ENCODE peak calls at places on chromosomes 2 and 18, in seven cellular contexts. K, P, A, U, Y, R and H are unnamed samples.

GRCh38 chr18:74291771-74292540 is at the start of gene CYB5A:
- DNase-seq in U (peak; percentile 98), K (peak; percentile 99), R (peak; percentile 100), Y (peak; percentile 98), A (peak; percentile 99), P (peak; percentile 85), H (peak; percentile 99)

GRCh38 chr2:215423234-215423633 is 12.6 kb downstream of the FN1 start:
- DNase-seq in Y (no peak), P (no peak), K (no peak), A (no peak), U (no peak), R (no peak), H (no peak)

GRCh38 chr2:85604568-85605339 is 2.3 kb upstream of the TMEM150A start:
- DNase-seq in Y (no peak), A (no peak), K (no peak), R (no peak), P (no peak), U (no peak), H (no peak)

GRCh38 chr2:231057590-231057989 is 923 bp downstream of the PSMD1 start:
- DNase-seq in Y (no peak), P (no peak), K (no peak), R (no peak), U (no peak), A (no peak), H (no peak)

GRCh38 chr2:96447726-96448125 is 57.4 kb downstream of the NEURL3 start:
- DNase-seq in R (no peak), Y (no peak), U (no peak), K (no peak), P (no peak), A (no peak), H (no peak)

GRCh38 chr2:227625420-227625819 is 8.1 kb downstream of the SCYGR4 start:
- DNase-seq in U (no peak), K (no peak), P (no peak), A (no peak), Y (no peak), R (no peak), H (no peak)

GRCh38 chr2:209495855-209496585 is 72.2 kb downstream of the MAP2 start:
- DNase-seq in K (no peak), R (peak; percentile 8), A (no peak), P (no peak), Y (peak; percentile 44), U (peak; percentile 60), H (no peak)

GRCh38 chr2:174333502-174334277 is 1.1 kb upstream of the SP9 start:
- DNase-seq in U (no peak), R (no peak), P (no peak), K (no peak), Y (no peak), A (no peak), H (no peak)

GRCh38 chr2:239498981-239499633 is 98.3 kb upstream of the HDAC4 start:
- DNase-seq in A (peak; percentile 86), U (no peak), R (no peak), Y (no peak), K (no peak), P (no peak), H (peak; percentile 34)

GRCh38 chr2:2642906-2643890 is 312.1 kb upstream of the MYT1L start:
- DNase-seq in R (peak; percentile 64), U (no peak), P (no peak), A (peak; percentile 54), Y (no peak), K (no peak), H (no peak)

GRCh38 chr2:241885701-241886643 is 16.4 kb downstream of the RTP5 start:
- DNase-seq in A (no peak), U (no peak), R (no peak), K (no peak), Y (no peak), P (no peak), H (no peak)

GRCh38 chr2:102251042-102251848 is 60.1 kb upstream of the IL1RL1 start:
- DNase-seq in R (peak; percentile 45), K (no peak), U (peak; percentile 81), Y (peak; percentile 56), P (peak; percentile 25), A (no peak), H (peak; percentile 73)
- TF ChIP-seq POLR2AphosphoS5 in R (no peak), K (no peak), U (peak; percentile 10), Y (no peak), P (no peak), A (no peak), H (no peak)

DNA sequence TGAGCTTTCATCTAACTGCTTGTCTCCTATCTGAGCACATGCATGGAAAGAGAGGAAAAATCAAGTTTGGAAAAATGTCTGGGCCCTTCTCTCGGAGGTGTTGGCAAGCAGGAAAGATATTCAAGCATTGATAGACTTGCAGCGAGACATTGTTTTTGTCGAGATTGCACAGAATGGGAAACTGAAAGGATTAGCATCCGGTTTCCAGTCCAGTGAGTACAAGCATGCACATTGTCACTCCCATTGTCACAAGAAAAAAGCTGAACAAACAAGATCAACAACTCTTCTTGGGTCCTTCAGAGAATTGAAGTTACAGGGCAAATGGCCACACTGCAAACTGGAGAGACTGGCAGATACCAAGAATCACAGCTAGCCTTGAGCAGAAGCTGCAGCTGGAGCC is 19.6 kb upstream of the MC5R start:
- DNase-seq in P (no peak), A (no peak), K (peak; percentile 55), Y (no peak), U (no peak), R (no peak), H (no peak)
- TF ChIP-seq EP300 in P (no peak), A (no peak), K (no peak), Y (no peak), U (no peak), R (no peak), H (no peak)

DNA sequence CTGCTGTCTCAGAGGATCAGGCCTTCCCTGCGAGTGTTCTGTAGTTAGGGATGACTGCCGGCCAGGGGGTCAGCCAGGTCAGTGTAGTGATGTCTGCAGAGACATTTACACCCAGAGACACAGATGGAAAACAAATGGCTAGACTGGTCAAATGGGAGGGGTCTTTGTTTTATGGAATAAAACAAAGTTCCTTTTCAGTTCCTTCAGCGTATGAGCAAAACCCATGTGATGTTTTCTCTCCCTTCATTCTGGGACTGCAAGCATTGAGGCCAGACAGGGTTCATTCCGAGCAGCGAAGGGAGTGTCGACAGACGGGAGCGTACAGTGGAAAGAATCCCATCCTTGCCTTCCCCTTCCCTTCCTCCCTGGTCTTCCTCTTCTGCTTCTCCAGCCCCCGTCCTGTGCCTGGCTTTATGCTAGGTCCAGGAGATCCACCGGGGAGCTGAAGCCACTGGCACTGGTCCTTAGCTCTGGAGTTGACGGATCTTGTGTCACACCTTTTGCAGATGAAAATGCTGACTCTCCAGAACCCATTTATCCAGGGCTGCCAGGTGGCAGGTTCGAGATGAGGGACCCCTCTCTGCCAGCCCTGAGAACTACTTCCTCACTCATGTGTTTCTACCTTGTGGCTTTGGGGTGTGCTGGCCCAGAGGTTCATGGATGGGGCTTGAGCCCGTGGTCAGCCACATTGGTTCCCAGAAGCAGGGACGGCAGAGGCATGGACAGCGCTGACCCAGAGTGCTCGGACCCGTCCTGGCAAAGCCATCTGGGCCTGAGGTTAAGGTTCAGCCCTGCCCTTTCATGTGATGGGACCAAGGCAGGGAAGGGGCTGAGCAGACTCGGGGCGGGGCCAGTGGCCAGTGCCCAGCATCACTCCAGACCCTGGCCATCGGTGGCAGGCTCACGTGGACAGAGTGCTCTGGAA is 24.2 kb downstream of the ITGB1BP1 start:
- DNase-seq in R (no peak), A (peak; percentile 92), Y (no peak), K (no peak), U (no peak), P (no peak), H (no peak)
- TF ChIP-seq POLR2AphosphoS5 in R (no peak), A (peak; percentile 50), Y (no peak), K (peak; percentile 70), U (no peak), P (no peak), H (peak; percentile 23)

GRCh38 chr2:58042486-58042970 is 4.1 kb upstream of the VRK2 start:
- DNase-seq in P (peak; percentile 10), U (no peak), A (no peak), K (no peak), Y (no peak), R (peak; percentile 19), H (no peak)
- TF ChIP-seq EP300 in P (no peak), U (no peak), A (no peak), K (no peak), Y (no peak), R (peak; percentile 50), H (no peak)

GRCh38 chr18:63143246-63143847 is 176.2 kb downstream of the BCL2 start:
- DNase-seq in K (no peak), Y (no peak), A (no peak), P (no peak), U (no peak), R (peak; percentile 45), H (no peak)
- TF ChIP-seq POLR2AphosphoS5 in K (no peak), Y (no peak), A (no peak), P (no peak), U (no peak), R (no peak), H (no peak)

DNA sequence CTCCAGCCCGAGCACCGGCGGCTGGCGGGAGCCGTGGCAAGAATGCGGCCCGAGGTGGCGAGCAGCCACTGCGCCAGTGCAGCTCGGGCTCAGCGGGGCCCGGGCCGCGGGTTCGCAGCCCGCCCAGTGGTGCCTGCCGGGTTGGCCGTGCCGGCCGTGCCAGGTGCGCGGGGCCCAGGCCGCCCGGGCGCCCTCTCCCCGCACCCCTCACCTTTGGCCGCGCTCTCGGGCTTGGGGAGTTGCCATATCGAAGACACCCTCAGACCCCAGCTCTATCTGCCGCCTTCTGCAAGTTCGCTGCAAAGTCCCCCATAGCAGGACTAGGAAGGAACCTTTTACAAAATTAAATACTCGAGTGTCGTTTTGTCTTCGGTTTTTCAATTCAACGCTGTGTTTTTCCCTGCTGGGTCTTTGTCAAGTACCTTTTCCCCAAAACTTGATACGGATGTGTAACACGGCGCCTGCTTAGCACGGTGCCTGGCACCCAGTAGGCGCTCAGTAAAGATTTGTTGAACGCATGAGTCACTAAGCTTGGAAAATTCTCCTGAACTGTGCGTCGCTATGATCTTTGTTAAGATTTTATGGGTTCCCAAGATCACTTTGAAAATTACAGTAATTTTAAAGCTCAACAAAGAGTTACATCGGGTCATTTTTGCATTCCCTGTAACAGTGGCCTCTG is 657 bp downstream of the STRADB start:
- DNase-seq in K (no peak), Y (no peak), U (no peak), P (no peak), R (no peak), A (no peak), H (peak; percentile 27)
- TF ChIP-seq EP300 in K (no peak), Y (no peak), U (no peak), P (no peak), R (no peak), A (no peak), H (no peak)